ENCODE peak calls at places on chromosomes 1 and 21, in five cellular contexts. S is heart left ventricle; X is left ventricle myocardium inferior; Z is tibial artery; C is CD8-positive, alpha-beta T cell. K is an unnamed sample. For H3K27me3, the result is how much of the 10 kb centered on the place peaks cover.

GRCh38 chr1:119774746-119775495 is 6.2 kb upstream of the HMGCS2 start:
- DNase-seq in S (no peak), Z (no peak), C (no peak), X (no peak), K (no peak)

GRCh38 chr1:35475356-35475755 is 81.8 kb downstream of the KIAA0319L start:
- DNase-seq in C (no peak), X (no peak), S (no peak), Z (no peak), K (no peak)

GRCh38 chr1:21594935-21595897 is 73.9 kb downstream of the RAP1GAP start:
- DNase-seq in X (peak), Z (peak), S (peak), C (peak), K (peak)

GRCh38 chr1:60621524-60621923 is 460.8 kb upstream of the NFIA start:
- DNase-seq in X (no peak), C (no peak), Z (no peak), S (no peak), K (peak)

GRCh38 chr1:59415876-59416275 is 119.0 kb downstream of the FGGY start:
- DNase-seq in Z (no peak), S (no peak), C (no peak), X (no peak), K (no peak)

GRCh38 chr1:64516803-64517568 is 47.1 kb downstream of the CACHD1 start:
- DNase-seq in C (no peak), X (no peak), S (no peak), Z (no peak), K (no peak)

GRCh38 chr1:86445919-86446318 is 21.9 kb downstream of the CLCA2 start:
- DNase-seq in S (no peak), Z (no peak), X (no peak), C (no peak), K (no peak)

GRCh38 chr1:172813330-172813729 is 154.4 kb downstream of the FASLG start:
- DNase-seq in C (no peak), Z (no peak), S (no peak), X (no peak), K (no peak)

GRCh38 chr1:26280333-26281042 is 602 bp downstream of the SH3BGRL3 start:
- DNase-seq in S (no peak), Z (no peak), C (no peak), X (no peak), K (no peak)

GRCh38 chr21:20701235-20701634 is 297.0 kb upstream of the NCAM2 start:
- DNase-seq in C (no peak), Z (no peak), S (no peak), X (no peak), K (no peak)

GRCh38 chr21:27820342-27820741 is 853.5 kb upstream of the ADAMTS5 start:
- DNase-seq in Z (no peak), C (no peak), S (no peak), X (no peak), K (no peak)

GRCh38 chr1:8651236-8651890 is 166.1 kb downstream of the RERE start:
- DNase-seq in C (no peak), X (no peak), Z (no peak), S (no peak), K (no peak)

GRCh38 chr1:158180741-158181576 is at the start of gene CD1D:
- DNase-seq in S (peak), X (peak), Z (peak), C (no peak), K (peak)

GRCh38 chr21:44057960-44058651 is 46.0 kb downstream of the TRAPPC10 start:
- DNase-seq in S (no peak), Z (no peak), X (no peak), C (no peak), K (no peak)

GRCh38 chr1:87684786-87685185 is 356.1 kb downstream of the LMO4 start:
- DNase-seq in Z (no peak), C (no peak), S (peak), X (no peak), K (peak)

GRCh38 chr1:68213843-68214242 is 18.5 kb downstream of the WLS start:
- DNase-seq in Z (peak), X (peak), S (peak), C (no peak), K (peak)

GRCh38 chr1:220527279-220528048 is 472 bp upstream of the MARK1 start:
- DNase-seq in C (no peak), S (peak), Z (peak), X (peak), K (peak)

GRCh38 chr21:34565238-34565637 is 49.7 kb downstream of the RCAN1 start:
- DNase-seq in Z (no peak), S (peak), C (no peak), X (no peak), K (no peak)

GRCh38 chr1:159752135-159752580 is 28.6 kb upstream of the DUSP23 start:
- DNase-seq in C (no peak), S (peak), X (peak), Z (peak), K (peak)

GRCh38 chr1:150477733-150478132 is 9.5 kb upstream of the TARS2 start:
- DNase-seq in S (no peak), Z (no peak), C (no peak), X (no peak), K (no peak)

GRCh38 chr1:67557731-67558448 is 127.1 kb upstream of the GADD45A start:
- DNase-seq in C (no peak), X (no peak), Z (no peak), S (no peak), K (no peak)

GRCh38 chr1:168362991-168363390 is 82.3 kb downstream of the TBX19 start:
- DNase-seq in C (peak), X (no peak), Z (no peak), S (no peak), K (no peak)

GRCh38 chr1:20248954-20249612 is 41.6 kb upstream of the VWA5B1 start:
- DNase-seq in X (no peak), S (no peak), Z (no peak), C (peak), K (no peak)
- H3K4me3 ChIP-seq in X (no peak), S (no peak), Z (no peak), C (no peak), K (no peak)

GRCh38 chr1:1365875-1366698 is 7.7 kb upstream of the MXRA8 start:
- DNase-seq in Z (no peak), X (no peak), C (no peak), S (no peak), K (no peak)
- H3K27me3 ChIP-seq in Z (under half), X (under half), C (under half), S (under half), K (under half)

GRCh38 chr1:205446828-205447227 is 9.0 kb downstream of the BLACAT1 start:
- DNase-seq in X (peak), C (no peak), S (peak), Z (no peak), K (peak)

GRCh38 chr1:205445653-205445955 is 10.2 kb downstream of the BLACAT1 start:
- DNase-seq in S (no peak), Z (no peak), X (no peak), C (no peak), K (no peak)

GRCh38 chr1:205443585-205444299 is 12.1 kb downstream of the BLACAT1 start:
- DNase-seq in C (no peak), X (no peak), Z (no peak), S (no peak), K (no peak)

GRCh38 chr1:205444300-205444930 is 11.4 kb downstream of the BLACAT1 start:
- DNase-seq in Z (no peak), S (no peak), C (no peak), X (no peak), K (no peak)

DNA sequence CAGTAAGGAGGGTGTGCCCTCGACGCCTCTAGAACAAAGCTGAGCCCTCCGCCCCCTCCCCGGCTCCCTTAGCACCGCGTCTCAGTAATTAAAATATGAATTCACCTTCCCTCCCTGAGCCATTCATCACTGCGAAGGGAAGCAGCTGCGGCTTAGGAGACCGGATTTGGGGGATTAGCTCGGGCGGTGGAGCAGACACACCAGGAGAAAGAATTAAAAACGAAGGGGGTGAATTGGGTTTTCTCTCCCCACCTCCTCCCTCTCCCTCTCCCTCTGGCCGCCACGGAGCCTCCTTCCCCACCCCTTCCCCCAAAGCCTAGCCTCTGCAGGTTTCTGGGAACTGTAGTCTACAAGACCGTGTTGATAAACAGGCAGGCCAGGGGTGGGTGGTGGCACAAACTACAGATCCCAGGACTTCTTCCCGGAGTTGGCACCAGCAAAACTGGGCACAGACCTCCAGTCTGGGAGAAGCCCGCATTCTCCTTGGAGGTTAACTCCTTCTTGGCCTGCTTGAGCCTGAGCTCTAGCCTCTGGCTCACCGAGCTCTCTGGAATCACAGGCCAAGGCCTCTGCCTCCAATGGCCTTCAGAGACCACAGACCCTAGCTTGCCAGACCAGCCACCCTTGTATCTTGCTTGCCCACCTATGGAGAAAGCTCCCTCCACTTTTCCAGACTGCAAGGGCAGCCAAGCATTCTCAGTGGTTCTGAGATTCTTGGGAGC is 10.8 kb downstream of the BLACAT1 start:
- DNase-seq in C (no peak), X (no peak), Z (no peak), S (no peak), K (peak)
- H3K4me3 ChIP-seq in C (no peak), X (peak), Z (peak), S (no peak), K (no peak)

GRCh38 chr1:216024546-216024945 is 398.7 kb downstream of the USH2A start:
- DNase-seq in S (no peak), Z (no peak), X (no peak), C (no peak), K (no peak)
- H3K27me3 ChIP-seq in S (under half), Z (under half), X (under half), C (under half), K (under half)

DNA sequence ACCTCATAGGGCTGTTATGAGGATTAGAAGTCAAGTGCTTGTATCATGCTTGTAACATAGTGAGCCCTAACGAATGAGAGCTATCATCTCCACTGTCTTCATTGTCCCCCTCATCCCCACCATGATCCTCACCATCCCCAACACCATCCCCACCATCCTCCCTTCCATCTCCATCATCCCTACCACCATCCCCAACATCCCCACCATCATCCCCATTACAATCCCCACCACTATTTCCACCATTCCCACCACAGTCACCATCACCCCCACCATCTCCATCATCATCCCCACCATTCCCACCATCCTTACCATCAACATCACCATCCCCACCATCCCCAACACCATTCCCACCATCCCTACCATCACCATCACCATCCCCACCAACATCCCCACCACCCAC is 39.1 kb upstream of the PADI1 start:
- DNase-seq in X (no peak), C (no peak), Z (no peak), S (no peak), K (no peak)
- H3K4me3 ChIP-seq in X (no peak), C (no peak), Z (no peak), S (no peak), K (no peak)

DNA sequence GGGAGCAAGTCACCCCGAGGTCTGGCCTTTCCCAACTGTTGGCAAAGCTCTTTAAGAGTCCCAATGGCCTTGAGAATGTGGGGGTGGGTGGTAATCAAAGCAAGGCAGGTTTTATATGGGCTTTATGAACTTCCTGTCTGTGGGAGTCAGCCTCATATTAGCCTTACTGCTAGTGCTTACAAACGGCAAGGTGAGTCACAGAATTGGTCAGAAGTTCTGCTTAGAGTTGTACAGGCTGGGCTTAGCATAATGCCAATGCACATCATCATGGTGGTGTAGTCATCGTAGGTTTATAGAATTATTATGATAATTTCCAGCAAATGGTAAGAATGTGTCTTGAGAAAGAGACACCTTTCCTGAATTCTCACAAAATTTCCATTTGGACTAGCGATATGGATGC is 192.7 kb upstream of the KIAA0040 start:
- DNase-seq in C (no peak), S (no peak), Z (no peak), X (no peak), K (no peak)
- H3K27me3 ChIP-seq in C (under half), S (under half), Z (under half), X (under half), K (under half)

DNA sequence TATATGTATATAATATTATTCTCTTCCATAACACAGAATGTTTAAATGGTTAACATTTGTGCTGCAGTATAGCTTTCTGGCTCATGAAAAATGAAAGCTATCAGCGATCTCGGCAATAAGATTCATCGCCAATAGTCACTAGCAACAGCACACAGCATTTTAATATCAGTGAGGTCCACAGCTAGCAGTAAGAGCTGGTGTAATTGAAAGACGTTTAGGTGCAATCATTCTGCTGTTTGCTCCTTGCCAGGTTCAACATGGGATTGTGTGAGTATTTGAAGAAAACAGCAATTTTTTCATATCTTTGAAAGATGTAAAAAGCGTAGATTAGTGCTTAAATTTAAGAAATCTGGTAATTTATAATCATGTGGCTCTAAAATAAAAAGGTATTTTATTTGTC is 20.1 kb downstream of the PRKACB start:
- DNase-seq in Z (no peak), X (no peak), S (no peak), C (no peak), K (no peak)
- H3K4me3 ChIP-seq in Z (no peak), X (peak), S (no peak), C (no peak), K (peak)

K was measured in heart right ventricle.